ENCODE peak calls at places on chromosomes 3 and 15, in five cellular contexts. L is uterus, Y is A549, X is body of pancreas, Z is stomach. Q is an unnamed sample.

GRCh38 chr3:46721009-46721408 is 3.3 kb upstream of the PRSS50 start:
- DNase-seq in L (no peak), Y (no peak), X (no peak), Z (no peak), Q (no peak)

GRCh38 chr3:160945346-160945745 is 159.8 kb downstream of the B3GALNT1 start:
- DNase-seq in L (no peak), Y (no peak), X (no peak), Z (no peak), Q (no peak)

GRCh38 chr3:45119824-45120614 is 26.2 kb downstream of the CDCP1 start:
- DNase-seq in L (no peak), Y (no peak), X (peak; percentile 41), Z (no peak), Q (no peak)

GRCh38 chr3:16069149-16069922 is 105.1 kb upstream of the GALNT15 start:
- DNase-seq in L (no peak), Y (peak; percentile 57), X (no peak), Z (no peak), Q (no peak)

GRCh38 chr15:70880781-70881180 is 11.5 kb downstream of the THAP10 start:
- DNase-seq in L (no peak), Y (no peak), X (no peak), Z (no peak), Q (no peak)

GRCh38 chr3:194304186-194304917 is 46.8 kb downstream of the CPN2 start:
- DNase-seq in L (no peak), Y (no peak), X (no peak), Z (no peak), Q (peak; percentile 75)

GRCh38 chr3:5019411-5020261 is 40.4 kb downstream of the BHLHE40 start:
- DNase-seq in L (no peak), Y (no peak), X (no peak), Z (peak; percentile 38), Q (no peak)

GRCh38 chr3:109973733-109974132 is 636.4 kb upstream of the DPPA4 start:
- DNase-seq in L (no peak), Y (no peak), X (no peak), Z (no peak), Q (no peak)

GRCh38 chr3:90035643-90036042 is 928.2 kb downstream of the EPHA3 start:
- DNase-seq in L (no peak), Y (no peak), X (no peak), Z (no peak), Q (no peak)

GRCh38 chr3:53102601-53103147 is 27.6 kb downstream of the RFT1 start:
- DNase-seq in L (no peak), Y (no peak), X (no peak), Z (no peak), Q (peak; percentile 80)

GRCh38 chr3:13046569-13047279 is 26.5 kb downstream of the IQSEC1 start:
- DNase-seq in L (no peak), Y (no peak), X (no peak), Z (no peak), Q (no peak)

GRCh38 chr15:58331562-58331902 is 100.3 kb upstream of the LIPC start:
- DNase-seq in L (no peak), Y (no peak), X (no peak), Z (no peak), Q (no peak)

GRCh38 chr3:88076712-88077111 is 17.7 kb downstream of the ZNF654 start:
- DNase-seq in L (no peak), Y (no peak), X (no peak), Z (no peak), Q (no peak)

GRCh38 chr3:170429050-170429449 is 10.4 kb downstream of the CLDN11 start:
- DNase-seq in L (no peak), Y (no peak), X (no peak), Z (no peak), Q (no peak)

GRCh38 chr3:61927332-61927731 is 366.0 kb downstream of the PTPRG start:
- DNase-seq in L (peak; percentile 80), Y (no peak), X (peak; percentile 19), Z (no peak), Q (no peak)

GRCh38 chr15:59501531-59502113 is 63.6 kb downstream of the FAM81A start:
- DNase-seq in L (no peak), Y (peak; percentile 90), X (peak; percentile 43), Z (peak; percentile 46), Q (peak; percentile 58)

GRCh38 chr3:162211470-162211869 is 714.9 kb downstream of the OTOL1 start:
- DNase-seq in L (no peak), Y (no peak), X (no peak), Z (no peak), Q (no peak)

GRCh38 chr15:40289140-40289775 is 6.4 kb upstream of the ANKRD63 start:
- DNase-seq in L (no peak), Y (no peak), X (peak; percentile 78), Z (peak; percentile 80), Q (no peak)

GRCh38 chr3:178990293-178990692 is 81.3 kb downstream of the ZMAT3 start:
- DNase-seq in L (no peak), Y (no peak), X (no peak), Z (no peak), Q (no peak)

GRCh38 chr3:112508261-112508660 is 9.0 kb upstream of the BTLA start:
- DNase-seq in L (no peak), Y (no peak), X (no peak), Z (no peak), Q (no peak)

GRCh38 chr3:76756578-76756977 is 283.3 kb upstream of the ROBO2 start:
- DNase-seq in L (no peak), Y (no peak), X (no peak), Z (peak; percentile 26), Q (no peak)

GRCh38 chr3:9583371-9583770 is 29.7 kb upstream of the LHFPL4 start:
- DNase-seq in L (no peak), Y (no peak), X (no peak), Z (no peak), Q (no peak)

GRCh38 chr3:11499144-11499543 is 144.6 kb downstream of the VGLL4 start:
- DNase-seq in L (no peak), Y (no peak), X (no peak), Z (no peak), Q (no peak)

GRCh38 chr3:9826815-9827574 is 16.8 kb downstream of the RPUSD3 start:
- DNase-seq in L (no peak), Y (peak; percentile 44), X (peak; percentile 32), Z (no peak), Q (peak; percentile 69)

GRCh38 chr3:175212896-175213295 is 353.8 kb downstream of the NAALADL2 start:
- DNase-seq in L (no peak), Y (no peak), X (no peak), Z (no peak), Q (no peak)

GRCh38 chr3:16768956-16769355 is 115.8 kb upstream of the PLCL2 start:
- DNase-seq in L (no peak), Y (no peak), X (no peak), Z (no peak), Q (no peak)

GRCh38 chr3:50364573-50365079 is 5.3 kb upstream of the TMEM115 start:
- DNase-seq in L (no peak), Y (no peak), X (no peak), Z (peak; percentile 38), Q (no peak)

GRCh38 chr15:87747106-87747505 is 509.4 kb downstream of the NTRK3 start:
- DNase-seq in L (no peak), Y (no peak), X (no peak), Z (no peak), Q (no peak)

GRCh38 chr15:83205725-83206324 is 1.8 kb downstream of the HDGFL3 start:
- DNase-seq in L (no peak), Y (no peak), X (no peak), Z (no peak), Q (no peak)

DNA sequence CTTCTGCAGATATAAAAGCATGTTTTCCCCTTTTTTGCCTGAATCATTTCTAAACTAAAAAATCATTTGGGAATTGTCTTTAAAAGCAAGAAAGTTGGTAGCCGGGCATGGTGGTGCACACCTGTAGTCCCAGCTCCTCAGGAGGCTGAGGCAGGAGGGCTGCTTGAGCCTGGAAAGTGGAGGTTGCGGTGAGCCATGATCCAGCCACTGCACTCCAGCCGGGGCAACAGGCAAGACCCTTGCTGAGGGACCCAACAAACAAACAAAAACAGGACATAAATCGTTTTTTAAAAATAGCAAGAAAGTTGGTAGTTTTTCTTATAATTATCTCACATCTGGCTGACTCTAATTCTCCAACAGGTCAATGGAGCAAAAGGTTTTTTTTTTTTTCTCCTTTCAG is 2.5 kb downstream of the HIGD1A start:
- DNase-seq in L (no peak), Y (no peak), X (no peak), Z (no peak), Q (no peak)
- H3K4me3 ChIP-seq in L (no peak overlapping the region), Y (no peak overlapping the region), X (no peak overlapping the region), Z (peak overlapping the region; percentile 69), Q (no peak overlapping the region)

GRCh38 chr3:167668651-167669050 is 14.9 kb upstream of the WDR49 start:
- DNase-seq in L (no peak), Y (no peak), X (no peak), Z (no peak), Q (no peak)

GRCh38 chr3:167673221-167673620 is 19.5 kb upstream of the WDR49 start:
- DNase-seq in L (no peak), Y (no peak), X (no peak), Z (no peak), Q (no peak)

GRCh38 chr3:167675835-167676234 is 22.1 kb upstream of the WDR49 start:
- DNase-seq in L (no peak), Y (no peak), X (no peak), Z (no peak), Q (no peak)

GRCh38 chr3:167669699-167670098 is 16.0 kb upstream of the WDR49 start:
- DNase-seq in L (no peak), Y (no peak), X (no peak), Z (no peak), Q (no peak)

GRCh38 chr3:167671878-167672427 is 18.2 kb upstream of the WDR49 start:
- DNase-seq in L (no peak), Y (no peak), X (no peak), Z (no peak), Q (no peak)
- TF ChIP-seq POLR2A in L (no peak), Y (no peak), X (no peak), Z (no peak), Q (no peak)

GRCh38 chr15:29454506-29454905 is 184.9 kb upstream of the NSMCE3 start:
- DNase-seq in L (no peak), Y (no peak), X (no peak), Z (no peak), Q (no peak)
- H3K4me3 ChIP-seq in L (no peak overlapping the region), Y (no peak overlapping the region), X (no peak overlapping the region), Z (no peak overlapping the region), Q (no peak overlapping the region)

GRCh38 chr15:52732551-52732950 is 53.4 kb upstream of the ATOSA start:
- DNase-seq in L (no peak), Y (no peak), X (no peak), Z (no peak), Q (no peak)

GRCh38 chr15:52733696-52734255 is 54.6 kb upstream of the ATOSA start:
- DNase-seq in L (no peak), Y (no peak), X (no peak), Z (no peak), Q (no peak)

GRCh38 chr15:52731732-52732470 is 52.7 kb upstream of the ATOSA start:
- DNase-seq in L (no peak), Y (no peak), X (no peak), Z (no peak), Q (no peak)

GRCh38 chr15:52734329-52734728 is 55.1 kb upstream of the ATOSA start:
- DNase-seq in L (no peak), Y (no peak), X (no peak), Z (no peak), Q (no peak)

DNA sequence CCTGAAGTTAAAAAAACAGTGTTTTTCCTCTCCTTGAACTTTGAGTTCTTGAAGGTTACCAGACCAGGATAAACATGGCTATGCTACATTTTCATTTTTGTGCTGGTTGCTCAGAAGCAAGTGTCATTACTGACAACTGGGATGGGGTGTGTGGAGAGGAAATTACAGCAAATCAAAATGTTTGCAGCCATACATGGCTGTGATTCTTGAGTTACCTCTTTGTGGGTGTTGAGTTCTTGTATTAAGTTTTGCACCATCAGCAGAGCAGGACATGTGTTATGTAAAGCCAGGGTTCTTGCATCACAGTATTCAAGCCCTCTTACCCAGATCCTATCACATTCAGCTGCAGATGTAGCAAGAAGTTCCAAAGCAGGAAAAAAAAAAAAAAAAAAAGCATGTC is 53.9 kb upstream of the ATOSA start:
- DNase-seq in L (no peak), Y (no peak), X (no peak), Z (no peak), Q (peak; percentile 56)
- TF ChIP-seq POLR2A in L (no peak), Y (no peak), X (no peak), Z (no peak), Q (no peak)